ENCODE peak calls at places on chromosomes 3 and 15, in eight cellular contexts. One of them, this sample, is unnamed.

GRCh38 chr3:196735751-196736150 is 3.9 kb upstream of the PAK2 start:
- DNase-seq in WTC11: no peak
- DNase-seq in BJ: no peak
- DNase-seq in brain microvascular endothelial cell: no peak
- DNase-seq in AG04450: no peak
- DNase-seq in tibial nerve: no peak
- DNase-seq in mammary epithelial cell: no peak
- DNase-seq in endothelial cell: no peak
- DNase-seq in this sample: no peak

GRCh38 chr3:50264389-50264963 is 4.5 kb upstream of the SEMA3B start:
- DNase-seq in WTC11: peak
- DNase-seq in BJ: peak
- DNase-seq in brain microvascular endothelial cell: peak
- DNase-seq in AG04450: peak
- DNase-seq in tibial nerve: peak
- DNase-seq in mammary epithelial cell: no peak
- DNase-seq in endothelial cell: peak
- DNase-seq in this sample: peak

GRCh38 chr3:6262035-6262434 is 598.9 kb upstream of the GRM7 start:
- DNase-seq in WTC11: no peak
- DNase-seq in BJ: no peak
- DNase-seq in brain microvascular endothelial cell: no peak
- DNase-seq in AG04450: no peak
- DNase-seq in tibial nerve: no peak
- DNase-seq in mammary epithelial cell: no peak
- DNase-seq in endothelial cell: no peak
- DNase-seq in this sample: no peak

GRCh38 chr15:90343391-90343790 is 8.7 kb upstream of the ZNF774 start:
- DNase-seq in WTC11: no peak
- DNase-seq in BJ: no peak
- DNase-seq in brain microvascular endothelial cell: peak
- DNase-seq in AG04450: no peak
- DNase-seq in tibial nerve: no peak
- DNase-seq in mammary epithelial cell: peak
- DNase-seq in endothelial cell: no peak
- DNase-seq in this sample: peak

GRCh38 chr15:27481768-27482167 is 510.8 kb downstream of the GABRG3 start:
- DNase-seq in WTC11: peak
- DNase-seq in BJ: no peak
- DNase-seq in brain microvascular endothelial cell: no peak
- DNase-seq in AG04450: no peak
- DNase-seq in tibial nerve: no peak
- DNase-seq in mammary epithelial cell: no peak
- DNase-seq in endothelial cell: no peak
- DNase-seq in this sample: no peak

GRCh38 chr3:95901948-95902347 is 912.4 kb upstream of the EPHA6 start:
- DNase-seq in WTC11: no peak
- DNase-seq in BJ: no peak
- DNase-seq in brain microvascular endothelial cell: no peak
- DNase-seq in AG04450: no peak
- DNase-seq in tibial nerve: no peak
- DNase-seq in mammary epithelial cell: no peak
- DNase-seq in endothelial cell: no peak
- DNase-seq in this sample: no peak

GRCh38 chr3:46849098-46849631 is 14.1 kb downstream of the MYL3 start:
- DNase-seq in WTC11: no peak
- DNase-seq in BJ: no peak
- DNase-seq in brain microvascular endothelial cell: no peak
- DNase-seq in AG04450: no peak
- DNase-seq in tibial nerve: no peak
- DNase-seq in mammary epithelial cell: no peak
- DNase-seq in endothelial cell: peak
- DNase-seq in this sample: no peak

GRCh38 chr15:35624881-35625280 is 78.9 kb upstream of the DPH6 start:
- DNase-seq in WTC11: no peak
- DNase-seq in BJ: peak
- DNase-seq in brain microvascular endothelial cell: peak
- DNase-seq in AG04450: peak
- DNase-seq in tibial nerve: peak
- DNase-seq in mammary epithelial cell: peak
- DNase-seq in endothelial cell: no peak
- DNase-seq in this sample: peak

GRCh38 chr3:31981206-31982181 is at the start of the genes OSBPL10 and ZNF860:
- DNase-seq in WTC11: peak
- DNase-seq in BJ: peak
- DNase-seq in brain microvascular endothelial cell: peak
- DNase-seq in AG04450: peak
- DNase-seq in tibial nerve: peak
- DNase-seq in mammary epithelial cell: peak
- DNase-seq in endothelial cell: peak
- DNase-seq in this sample: peak

GRCh38 chr15:40743921-40744809 is 10.9 kb downstream of the RMDN3 start:
- DNase-seq in WTC11: no peak
- DNase-seq in BJ: no peak
- DNase-seq in brain microvascular endothelial cell: peak
- DNase-seq in AG04450: no peak
- DNase-seq in tibial nerve: no peak
- DNase-seq in mammary epithelial cell: peak
- DNase-seq in endothelial cell: no peak
- DNase-seq in this sample: peak

GRCh38 chr3:169227911-169228310 is 435.6 kb downstream of the MECOM start:
- DNase-seq in WTC11: no peak
- DNase-seq in BJ: no peak
- DNase-seq in brain microvascular endothelial cell: no peak
- DNase-seq in AG04450: no peak
- DNase-seq in tibial nerve: no peak
- DNase-seq in mammary epithelial cell: no peak
- DNase-seq in endothelial cell: no peak
- DNase-seq in this sample: no peak

GRCh38 chr3:187919018-187919417 is 173.8 kb upstream of the BCL6 start:
- DNase-seq in WTC11: no peak
- DNase-seq in BJ: no peak
- DNase-seq in brain microvascular endothelial cell: peak
- DNase-seq in AG04450: no peak
- DNase-seq in tibial nerve: no peak
- DNase-seq in mammary epithelial cell: no peak
- DNase-seq in endothelial cell: no peak
- DNase-seq in this sample: peak

GRCh38 chr15:44261007-44261706 is 27.4 kb upstream of the GOLM2 start:
- DNase-seq in WTC11: peak
- DNase-seq in BJ: no peak
- DNase-seq in brain microvascular endothelial cell: no peak
- DNase-seq in AG04450: no peak
- DNase-seq in tibial nerve: no peak
- DNase-seq in mammary epithelial cell: peak
- DNase-seq in endothelial cell: peak
- DNase-seq in this sample: no peak

GRCh38 chr3:148020880-148021279 is 611.7 kb downstream of the ZIC1 start:
- DNase-seq in WTC11: no peak
- DNase-seq in BJ: no peak
- DNase-seq in brain microvascular endothelial cell: no peak
- DNase-seq in AG04450: no peak
- DNase-seq in tibial nerve: no peak
- DNase-seq in mammary epithelial cell: no peak
- DNase-seq in endothelial cell: no peak
- DNase-seq in this sample: no peak

GRCh38 chr15:90982135-90982534 is 12.2 kb downstream of the PRC1 start:
- DNase-seq in WTC11: no peak
- DNase-seq in BJ: no peak
- DNase-seq in brain microvascular endothelial cell: no peak
- DNase-seq in AG04450: no peak
- DNase-seq in tibial nerve: no peak
- DNase-seq in mammary epithelial cell: peak
- DNase-seq in endothelial cell: no peak
- DNase-seq in this sample: peak

GRCh38 chr15:96058103-96058851 is 272.2 kb upstream of the NR2F2 start:
- DNase-seq in WTC11: no peak
- DNase-seq in BJ: no peak
- DNase-seq in brain microvascular endothelial cell: no peak
- DNase-seq in AG04450: no peak
- DNase-seq in tibial nerve: no peak
- DNase-seq in mammary epithelial cell: no peak
- DNase-seq in endothelial cell: no peak
- DNase-seq in this sample: peak

GRCh38 chr3:193190387-193190786 is 50.6 kb upstream of the PLAAT1 start:
- DNase-seq in WTC11: peak
- DNase-seq in BJ: no peak
- DNase-seq in brain microvascular endothelial cell: no peak
- DNase-seq in AG04450: no peak
- DNase-seq in tibial nerve: peak
- DNase-seq in mammary epithelial cell: peak
- DNase-seq in endothelial cell: peak
- DNase-seq in this sample: peak

GRCh38 chr3:171379281-171379680 is 80.9 kb downstream of the TNIK start:
- DNase-seq in WTC11: no peak
- DNase-seq in BJ: no peak
- DNase-seq in brain microvascular endothelial cell: no peak
- DNase-seq in AG04450: no peak
- DNase-seq in tibial nerve: no peak
- DNase-seq in mammary epithelial cell: peak
- DNase-seq in endothelial cell: no peak
- DNase-seq in this sample: no peak

GRCh38 chr15:97521894-97522293 is 438.6 kb upstream of the ARRDC4 start:
- DNase-seq in WTC11: peak
- DNase-seq in BJ: no peak
- DNase-seq in brain microvascular endothelial cell: no peak
- DNase-seq in AG04450: no peak
- DNase-seq in tibial nerve: no peak
- DNase-seq in mammary epithelial cell: no peak
- DNase-seq in endothelial cell: no peak
- DNase-seq in this sample: no peak

GRCh38 chr3:60657972-60658371 is 593.3 kb downstream of the FHIT start:
- DNase-seq in WTC11: no peak
- DNase-seq in BJ: no peak
- DNase-seq in brain microvascular endothelial cell: no peak
- DNase-seq in AG04450: no peak
- DNase-seq in tibial nerve: no peak
- DNase-seq in mammary epithelial cell: no peak
- DNase-seq in endothelial cell: no peak
- DNase-seq in this sample: no peak

GRCh38 chr3:161171639-161172552 is 49.2 kb upstream of the NMD3 start:
- DNase-seq in WTC11: no peak
- DNase-seq in BJ: no peak
- DNase-seq in brain microvascular endothelial cell: no peak
- DNase-seq in AG04450: no peak
- DNase-seq in tibial nerve: no peak
- DNase-seq in mammary epithelial cell: peak
- DNase-seq in endothelial cell: no peak
- DNase-seq in this sample: peak

DNA sequence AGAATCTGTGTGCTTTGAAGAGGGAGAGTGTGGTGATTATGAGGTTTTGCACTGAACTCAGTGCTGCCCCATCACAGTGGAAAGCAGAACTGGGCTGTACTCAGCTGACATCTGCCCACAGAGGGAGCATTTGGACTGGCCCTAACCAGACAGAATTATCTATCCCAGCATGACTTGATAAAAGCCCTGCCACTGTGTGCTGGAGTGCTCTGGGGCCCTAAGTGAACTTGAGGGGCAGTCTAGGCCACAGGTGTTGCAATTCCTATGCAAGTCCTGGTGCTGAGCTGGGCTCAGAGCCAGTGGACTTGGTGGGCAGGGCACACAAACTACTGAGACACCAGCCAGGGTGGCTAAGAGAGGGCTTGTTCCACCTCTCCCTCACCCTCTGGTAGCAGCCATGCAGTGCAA is 269.2 kb upstream of the CTNNB1 start:
- DNase-seq in WTC11: no peak
- DNase-seq in BJ: no peak
- DNase-seq in brain microvascular endothelial cell: peak
- DNase-seq in AG04450: no peak
- DNase-seq in tibial nerve: no peak
- DNase-seq in mammary epithelial cell: no peak
- DNase-seq in endothelial cell: no peak
- DNase-seq in this sample: no peak
- TF ChIP-seq CTCF in WTC11: no peak
- TF ChIP-seq CTCF in BJ: no peak
- TF ChIP-seq CTCF in brain microvascular endothelial cell: peak
- TF ChIP-seq CTCF in AG04450: no peak
- TF ChIP-seq CTCF in tibial nerve: no peak
- TF ChIP-seq CTCF in mammary epithelial cell: peak
- TF ChIP-seq CTCF in endothelial cell: no peak
- TF ChIP-seq CTCF in this sample: peak

GRCh38 chr3:73624363-73625123 is at the start of gene PDZRN3:
- DNase-seq in WTC11: peak
- DNase-seq in BJ: no peak
- DNase-seq in brain microvascular endothelial cell: peak
- DNase-seq in AG04450: no peak
- DNase-seq in tibial nerve: peak
- DNase-seq in mammary epithelial cell: peak
- DNase-seq in endothelial cell: peak
- DNase-seq in this sample: no peak
- TF ChIP-seq CTCF in WTC11: no peak
- TF ChIP-seq CTCF in BJ: no peak
- TF ChIP-seq CTCF in brain microvascular endothelial cell: no peak
- TF ChIP-seq CTCF in AG04450: no peak
- TF ChIP-seq CTCF in tibial nerve: no peak
- TF ChIP-seq CTCF in mammary epithelial cell: no peak
- TF ChIP-seq CTCF in endothelial cell: no peak
- TF ChIP-seq CTCF in this sample: no peak

GRCh38 chr3:57434041-57434440 is 110.1 kb downstream of the DNAH12 start:
- DNase-seq in WTC11: no peak
- DNase-seq in BJ: no peak
- DNase-seq in brain microvascular endothelial cell: peak
- DNase-seq in AG04450: no peak
- DNase-seq in tibial nerve: no peak
- DNase-seq in mammary epithelial cell: peak
- DNase-seq in endothelial cell: no peak
- DNase-seq in this sample: peak
- TF ChIP-seq CTCF in WTC11: peak
- TF ChIP-seq CTCF in BJ: peak
- TF ChIP-seq CTCF in brain microvascular endothelial cell: peak
- TF ChIP-seq CTCF in AG04450: peak
- TF ChIP-seq CTCF in tibial nerve: peak
- TF ChIP-seq CTCF in mammary epithelial cell: peak
- TF ChIP-seq CTCF in endothelial cell: peak
- TF ChIP-seq CTCF in this sample: peak

GRCh38 chr15:100869151-100869999 is 10.3 kb upstream of the ALDH1A3 start:
- DNase-seq in WTC11: peak
- DNase-seq in BJ: no peak
- DNase-seq in brain microvascular endothelial cell: no peak
- DNase-seq in AG04450: no peak
- DNase-seq in tibial nerve: no peak
- DNase-seq in mammary epithelial cell: no peak
- DNase-seq in endothelial cell: peak
- DNase-seq in this sample: no peak
- TF ChIP-seq CTCF in WTC11: peak
- TF ChIP-seq CTCF in BJ: peak
- TF ChIP-seq CTCF in brain microvascular endothelial cell: peak
- TF ChIP-seq CTCF in AG04450: peak
- TF ChIP-seq CTCF in tibial nerve: peak
- TF ChIP-seq CTCF in mammary epithelial cell: peak
- TF ChIP-seq CTCF in endothelial cell: peak
- TF ChIP-seq CTCF in this sample: peak

This sample was measured in bronchial epithelial cell.